ENCODE peak calls at places on chromosome 17, in six cellular contexts. One of them, this sample, is unnamed.

GRCh38 chr17:72915631-72916081 is 176.8 kb downstream of the SLC39A11 start:
- DNase-seq in esophagus squamous epithelium: no peak
- DNase-seq in heart left ventricle: no peak
- DNase-seq in HL-60: no peak
- DNase-seq in CD4-positive, alpha-beta T cell: no peak
- DNase-seq in epithelial cell of esophagus: no peak
- DNase-seq in this sample: no peak

GRCh38 chr17:15260376-15261062 is 4.6 kb downstream of the PMP22 start:
- DNase-seq in esophagus squamous epithelium: no peak
- DNase-seq in heart left ventricle: peak; percentile 92
- DNase-seq in HL-60: no peak
- DNase-seq in CD4-positive, alpha-beta T cell: no peak
- DNase-seq in epithelial cell of esophagus: peak; percentile 67
- DNase-seq in this sample: peak; percentile 64

GRCh38 chr17:68600881-68601564 is at the start of gene FAM20A:
- DNase-seq in esophagus squamous epithelium: no peak
- DNase-seq in heart left ventricle: peak; percentile 69
- DNase-seq in HL-60: no peak
- DNase-seq in CD4-positive, alpha-beta T cell: no peak
- DNase-seq in epithelial cell of esophagus: peak; percentile 18
- DNase-seq in this sample: no peak

GRCh38 chr17:76157759-76158158 is 16.7 kb upstream of the FOXJ1 start:
- DNase-seq in esophagus squamous epithelium: no peak
- DNase-seq in heart left ventricle: no peak
- DNase-seq in HL-60: no peak
- DNase-seq in CD4-positive, alpha-beta T cell: no peak
- DNase-seq in epithelial cell of esophagus: no peak
- DNase-seq in this sample: no peak

GRCh38 chr17:12631076-12631475 is 34.6 kb upstream of the MYOCD start:
- DNase-seq in esophagus squamous epithelium: no peak
- DNase-seq in heart left ventricle: no peak
- DNase-seq in HL-60: no peak
- DNase-seq in CD4-positive, alpha-beta T cell: no peak
- DNase-seq in epithelial cell of esophagus: no peak
- DNase-seq in this sample: no peak

GRCh38 chr17:68421486-68421885 is 35.8 kb downstream of the WIPI1 start:
- DNase-seq in esophagus squamous epithelium: no peak
- DNase-seq in heart left ventricle: no peak
- DNase-seq in HL-60: no peak
- DNase-seq in CD4-positive, alpha-beta T cell: no peak
- DNase-seq in epithelial cell of esophagus: no peak
- DNase-seq in this sample: no peak

GRCh38 chr17:78383725-78384471 is 5.4 kb downstream of the PGS1 start:
- DNase-seq in esophagus squamous epithelium: peak; percentile 65
- DNase-seq in heart left ventricle: peak; percentile 68
- DNase-seq in HL-60: peak; percentile 76
- DNase-seq in CD4-positive, alpha-beta T cell: peak; percentile 21
- DNase-seq in epithelial cell of esophagus: peak; percentile 98
- DNase-seq in this sample: peak; percentile 93

GRCh38 chr17:72687941-72688340 is 404.5 kb downstream of the SLC39A11 start:
- DNase-seq in esophagus squamous epithelium: no peak
- DNase-seq in heart left ventricle: no peak
- DNase-seq in HL-60: no peak
- DNase-seq in CD4-positive, alpha-beta T cell: no peak
- DNase-seq in epithelial cell of esophagus: peak; percentile 93
- DNase-seq in this sample: no peak

GRCh38 chr17:40602445-40603443 is 37.5 kb upstream of the CCR7 start:
- DNase-seq in esophagus squamous epithelium: no peak
- DNase-seq in heart left ventricle: no peak
- DNase-seq in HL-60: no peak
- DNase-seq in CD4-positive, alpha-beta T cell: peak; percentile 69
- DNase-seq in epithelial cell of esophagus: no peak
- DNase-seq in this sample: no peak

GRCh38 chr17:82489117-82489516 is 30.4 kb upstream of the FOXK2 start:
- DNase-seq in esophagus squamous epithelium: no peak
- DNase-seq in heart left ventricle: peak; percentile 69
- DNase-seq in HL-60: no peak
- DNase-seq in CD4-positive, alpha-beta T cell: no peak
- DNase-seq in epithelial cell of esophagus: peak; percentile 14
- DNase-seq in this sample: no peak

GRCh38 chr17:21375757-21376584 is at the start of gene KCNJ12:
- DNase-seq in esophagus squamous epithelium: no peak
- DNase-seq in heart left ventricle: no peak
- DNase-seq in HL-60: no peak
- DNase-seq in CD4-positive, alpha-beta T cell: no peak
- DNase-seq in epithelial cell of esophagus: peak; percentile 34
- DNase-seq in this sample: no peak

GRCh38 chr17:62628845-62629555 is 1.5 kb downstream of the MRC2 start:
- DNase-seq in esophagus squamous epithelium: no peak
- DNase-seq in heart left ventricle: no peak
- DNase-seq in HL-60: no peak
- DNase-seq in CD4-positive, alpha-beta T cell: no peak
- DNase-seq in epithelial cell of esophagus: no peak
- DNase-seq in this sample: no peak

GRCh38 chr17:72631568-72631967 is 460.9 kb downstream of the SLC39A11 start:
- DNase-seq in esophagus squamous epithelium: no peak
- DNase-seq in heart left ventricle: no peak
- DNase-seq in HL-60: no peak
- DNase-seq in CD4-positive, alpha-beta T cell: no peak
- DNase-seq in epithelial cell of esophagus: peak; percentile 79
- DNase-seq in this sample: no peak

GRCh38 chr17:82984751-82985435 is 94.5 kb upstream of the METRNL start:
- DNase-seq in esophagus squamous epithelium: no peak
- DNase-seq in heart left ventricle: no peak
- DNase-seq in HL-60: no peak
- DNase-seq in CD4-positive, alpha-beta T cell: no peak
- DNase-seq in epithelial cell of esophagus: no peak
- DNase-seq in this sample: no peak

GRCh38 chr17:65535777-65536572 is 25.5 kb downstream of the AXIN2 start:
- DNase-seq in esophagus squamous epithelium: no peak
- DNase-seq in heart left ventricle: no peak
- DNase-seq in HL-60: no peak
- DNase-seq in CD4-positive, alpha-beta T cell: no peak
- DNase-seq in epithelial cell of esophagus: no peak
- DNase-seq in this sample: no peak

GRCh38 chr17:70047619-70048018 is 27.4 kb upstream of the KCNJ16 start:
- DNase-seq in esophagus squamous epithelium: no peak
- DNase-seq in heart left ventricle: no peak
- DNase-seq in HL-60: no peak
- DNase-seq in CD4-positive, alpha-beta T cell: no peak
- DNase-seq in epithelial cell of esophagus: peak; percentile 4
- DNase-seq in this sample: no peak

GRCh38 chr17:77786740-77787505 is 171.6 kb upstream of the TNRC6C start:
- DNase-seq in esophagus squamous epithelium: no peak
- DNase-seq in heart left ventricle: no peak
- DNase-seq in HL-60: no peak
- DNase-seq in CD4-positive, alpha-beta T cell: no peak
- DNase-seq in epithelial cell of esophagus: no peak
- DNase-seq in this sample: no peak

GRCh38 chr17:48901241-48901640 is 7.0 kb upstream of the UBE2Z start:
- DNase-seq in esophagus squamous epithelium: no peak
- DNase-seq in heart left ventricle: no peak
- DNase-seq in HL-60: no peak
- DNase-seq in CD4-positive, alpha-beta T cell: no peak
- DNase-seq in epithelial cell of esophagus: peak; percentile 58
- DNase-seq in this sample: no peak

GRCh38 chr17:71361691-71362450 is 758.9 kb upstream of the SOX9 start:
- DNase-seq in esophagus squamous epithelium: no peak
- DNase-seq in heart left ventricle: no peak
- DNase-seq in HL-60: no peak
- DNase-seq in CD4-positive, alpha-beta T cell: no peak
- DNase-seq in epithelial cell of esophagus: peak; percentile 52
- DNase-seq in this sample: no peak

GRCh38 chr17:4605826-4606225 is 21.5 kb downstream of the SMTNL2 start:
- DNase-seq in esophagus squamous epithelium: no peak
- DNase-seq in heart left ventricle: peak; percentile 54
- DNase-seq in HL-60: no peak
- DNase-seq in CD4-positive, alpha-beta T cell: no peak
- DNase-seq in epithelial cell of esophagus: no peak
- DNase-seq in this sample: no peak

DNA sequence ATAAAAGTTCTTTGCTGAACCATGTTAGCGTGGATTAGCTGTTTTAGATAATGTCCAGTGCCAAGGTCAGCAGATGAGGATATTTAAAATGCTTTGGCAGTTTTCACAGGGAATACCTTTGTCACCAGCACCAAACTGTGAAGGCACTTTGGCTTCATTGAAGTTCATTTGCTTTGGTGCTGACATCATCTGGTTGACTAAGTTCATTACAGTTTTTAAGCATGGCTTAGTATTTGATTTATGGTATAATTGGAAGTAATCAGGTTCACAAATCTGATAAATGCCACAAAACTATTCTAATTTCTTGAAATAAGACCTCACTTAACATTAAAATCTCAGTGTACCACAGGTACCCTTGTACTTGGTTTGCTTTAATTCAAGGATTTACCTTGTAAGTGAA is 4.3 kb downstream of the GID4 start:
- DNase-seq in esophagus squamous epithelium: no peak
- DNase-seq in heart left ventricle: no peak
- DNase-seq in HL-60: no peak
- DNase-seq in CD4-positive, alpha-beta T cell: no peak
- DNase-seq in epithelial cell of esophagus: peak; percentile 44
- DNase-seq in this sample: no peak
- TF ChIP-seq CTCF in esophagus squamous epithelium: no peak
- TF ChIP-seq CTCF in heart left ventricle: peak; percentile 32
- TF ChIP-seq CTCF in HL-60: no peak
- TF ChIP-seq CTCF in CD4-positive, alpha-beta T cell: peak; percentile 18
- TF ChIP-seq CTCF in epithelial cell of esophagus: peak; percentile 27
- TF ChIP-seq CTCF in this sample: no peak

GRCh38 chr17:54007855-54008254 is 185.1 kb downstream of the KIF2B start:
- DNase-seq in esophagus squamous epithelium: no peak
- DNase-seq in heart left ventricle: no peak
- DNase-seq in HL-60: no peak
- DNase-seq in CD4-positive, alpha-beta T cell: no peak
- DNase-seq in epithelial cell of esophagus: no peak
- DNase-seq in this sample: no peak
- TF ChIP-seq CTCF in esophagus squamous epithelium: no peak
- TF ChIP-seq CTCF in heart left ventricle: no peak
- TF ChIP-seq CTCF in HL-60: no peak
- TF ChIP-seq CTCF in CD4-positive, alpha-beta T cell: no peak
- TF ChIP-seq CTCF in epithelial cell of esophagus: no peak
- TF ChIP-seq CTCF in this sample: no peak

GRCh38 chr17:50541916-50542688 is 4.9 kb upstream of the SPATA20 start:
- DNase-seq in esophagus squamous epithelium: no peak
- DNase-seq in heart left ventricle: peak; percentile 90
- DNase-seq in HL-60: peak; percentile 66
- DNase-seq in CD4-positive, alpha-beta T cell: peak; percentile 75
- DNase-seq in epithelial cell of esophagus: peak; percentile 80
- DNase-seq in this sample: peak; percentile 76
- TF ChIP-seq CTCF in esophagus squamous epithelium: no peak
- TF ChIP-seq CTCF in heart left ventricle: peak; percentile 50
- TF ChIP-seq CTCF in HL-60: peak; percentile 23
- TF ChIP-seq CTCF in CD4-positive, alpha-beta T cell: peak; percentile 21
- TF ChIP-seq CTCF in epithelial cell of esophagus: no peak
- TF ChIP-seq CTCF in this sample: peak; percentile 29

GRCh38 chr17:39380144-39380543 is 21.3 kb downstream of the FBXL20 start:
- DNase-seq in esophagus squamous epithelium: no peak
- DNase-seq in heart left ventricle: no peak
- DNase-seq in HL-60: no peak
- DNase-seq in CD4-positive, alpha-beta T cell: no peak
- DNase-seq in epithelial cell of esophagus: no peak
- DNase-seq in this sample: no peak
- TF ChIP-seq CTCF in esophagus squamous epithelium: no peak
- TF ChIP-seq CTCF in heart left ventricle: no peak
- TF ChIP-seq CTCF in HL-60: no peak
- TF ChIP-seq CTCF in CD4-positive, alpha-beta T cell: no peak
- TF ChIP-seq CTCF in epithelial cell of esophagus: no peak
- TF ChIP-seq CTCF in this sample: no peak